ENCODE peak calls at places on chromosome 10, in ten cellular contexts. D is mesenchymal stem cell; P is upper lobe of right lung; U is fibroblast of lung; J is cardiac muscle cell; X is NT2/D1; I is CD4-positive, alpha-beta memory T cell; W is ovary; Z is breast epithelium; Y is BE2C. F is an unnamed sample. For H3K4me1, the result is how much of the 10 kb centered on the place peaks cover.

GRCh38 chr10:125689955-125690569 is 7.1 kb upstream of the TEX36 start:
- DNase-seq in D (no peak), P (no peak), U (no peak), J (no peak), X (no peak), I (no peak), W (no peak), Z (no peak), Y (no peak), F (no peak)

GRCh38 chr10:50314169-50315071 is 63.1 kb upstream of the ASAH2 start:
- DNase-seq in D (no peak), P (no peak), U (no peak), J (no peak), X (no peak), I (no peak), W (no peak), Z (no peak), Y (no peak), F (no peak)

GRCh38 chr10:126080879-126081331 is 184.5 kb downstream of the FANK1 start:
- DNase-seq in D (peak), P (no peak), U (peak), J (peak), X (no peak), I (no peak), W (peak), Z (no peak), Y (no peak), F (no peak)

GRCh38 chr10:84551437-84552120 is 223.2 kb downstream of the CCSER2 start:
- DNase-seq in D (no peak), P (no peak), U (no peak), J (no peak), X (no peak), I (no peak), W (no peak), Z (no peak), Y (no peak), F (no peak)

GRCh38 chr10:3418041-3418760 is 245.6 kb upstream of the PITRM1 start:
- DNase-seq in D (no peak), P (no peak), U (no peak), J (no peak), X (no peak), I (no peak), W (no peak), Z (no peak), Y (no peak), F (no peak)

GRCh38 chr10:127196955-127197432 is 603 bp upstream of the INSYN2A start:
- DNase-seq in D (no peak), P (no peak), U (peak), J (no peak), X (no peak), I (no peak), W (no peak), Z (no peak), Y (no peak), F (no peak)

GRCh38 chr10:110577056-110577455 is 9.6 kb downstream of the SMC3 start:
- DNase-seq in D (no peak), P (no peak), U (peak), J (peak), X (no peak), I (no peak), W (no peak), Z (no peak), Y (no peak), F (no peak)

GRCh38 chr10:111076191-111076681 is 593 bp upstream of the ADRA2A start:
- DNase-seq in D (peak), P (peak), U (peak), J (peak), X (peak), I (peak), W (peak), Z (no peak), Y (peak), F (peak)

GRCh38 chr10:15440204-15440711 is 69.2 kb upstream of the FAM171A1 start:
- DNase-seq in D (no peak), P (no peak), U (no peak), J (no peak), X (no peak), I (no peak), W (no peak), Z (no peak), Y (no peak), F (no peak)

GRCh38 chr10:15442056-15442455 is 71.0 kb upstream of the FAM171A1 start:
- DNase-seq in D (no peak), P (no peak), U (no peak), J (no peak), X (no peak), I (no peak), W (no peak), Z (no peak), Y (no peak), F (no peak)

GRCh38 chr10:15436696-15437095 is 65.6 kb upstream of the FAM171A1 start:
- DNase-seq in D (peak), P (no peak), U (peak), J (no peak), X (no peak), I (no peak), W (no peak), Z (no peak), Y (no peak), F (no peak)

GRCh38 chr10:15444105-15445021 is 73.3 kb upstream of the FAM171A1 start:
- DNase-seq in D (no peak), P (no peak), U (no peak), J (no peak), X (no peak), I (no peak), W (no peak), Z (no peak), Y (no peak), F (no peak)

GRCh38 chr10:15439381-15439837 is 68.3 kb upstream of the FAM171A1 start:
- DNase-seq in D (peak), P (no peak), U (peak), J (peak), X (peak), I (no peak), W (peak), Z (no peak), Y (no peak), F (peak)
- H3K4me3 ChIP-seq in D (no peak), P (peak), U (peak), J (peak), X (no peak), I (no peak), W (peak), Z (peak), Y (peak), F (no peak)

DNA sequence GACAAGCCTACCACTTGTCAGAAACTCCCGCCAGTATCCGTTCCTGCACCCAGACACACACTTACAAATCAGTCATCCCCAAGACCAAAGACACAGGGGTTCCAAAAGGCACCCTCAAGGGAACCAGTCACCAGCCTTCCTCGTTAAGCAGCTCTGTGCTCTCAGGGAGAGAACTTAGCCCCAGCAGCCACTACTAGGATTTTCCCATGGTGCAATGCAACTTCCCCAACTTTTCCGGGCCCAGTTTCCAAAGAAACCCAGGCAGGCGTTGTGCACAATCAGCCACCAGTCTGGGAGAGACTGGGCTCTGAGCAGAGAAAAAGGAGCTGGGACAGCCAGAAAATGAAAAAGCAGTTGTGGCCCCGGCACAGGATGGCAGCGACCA is 1.2 kb downstream of the DLG5 start:
- DNase-seq in D (peak), P (no peak), U (peak), J (peak), X (no peak), I (no peak), W (no peak), Z (peak), Y (no peak), F (no peak)
- H3K4me1 ChIP-seq in D (under half), P (under half), U (under half), J (under half), X (under half), I (under half), W (under half), Z (under half), Y (under half), F (under half)

GRCh38 chr10:100743626-100744135 is 1.7 kb upstream of the PAX2 start:
- DNase-seq in D (peak), P (no peak), U (peak), J (peak), X (no peak), I (peak), W (no peak), Z (no peak), Y (peak), F (peak)

GRCh38 chr10:100746413-100746931 is 1.1 kb downstream of the PAX2 start:
- DNase-seq in D (no peak), P (no peak), U (no peak), J (no peak), X (no peak), I (no peak), W (no peak), Z (no peak), Y (no peak), F (no peak)

GRCh38 chr10:100744136-100744979 is 1.0 kb upstream of the PAX2 start:
- DNase-seq in D (no peak), P (no peak), U (no peak), J (no peak), X (no peak), I (no peak), W (no peak), Z (no peak), Y (no peak), F (no peak)

GRCh38 chr10:100745882-100746412 is 565 bp downstream of the PAX2 start:
- DNase-seq in D (no peak), P (no peak), U (no peak), J (no peak), X (no peak), I (no peak), W (no peak), Z (no peak), Y (no peak), F (peak)

GRCh38 chr10:100744980-100745881 is at the start of gene PAX2:
- DNase-seq in D (no peak), P (no peak), U (no peak), J (no peak), X (no peak), I (no peak), W (no peak), Z (no peak), Y (no peak), F (peak)
- H3K4me3 ChIP-seq in D (peak), P (peak), U (no peak), J (peak), X (peak), I (no peak), W (no peak), Z (peak), Y (no peak), F (peak)

DNA sequence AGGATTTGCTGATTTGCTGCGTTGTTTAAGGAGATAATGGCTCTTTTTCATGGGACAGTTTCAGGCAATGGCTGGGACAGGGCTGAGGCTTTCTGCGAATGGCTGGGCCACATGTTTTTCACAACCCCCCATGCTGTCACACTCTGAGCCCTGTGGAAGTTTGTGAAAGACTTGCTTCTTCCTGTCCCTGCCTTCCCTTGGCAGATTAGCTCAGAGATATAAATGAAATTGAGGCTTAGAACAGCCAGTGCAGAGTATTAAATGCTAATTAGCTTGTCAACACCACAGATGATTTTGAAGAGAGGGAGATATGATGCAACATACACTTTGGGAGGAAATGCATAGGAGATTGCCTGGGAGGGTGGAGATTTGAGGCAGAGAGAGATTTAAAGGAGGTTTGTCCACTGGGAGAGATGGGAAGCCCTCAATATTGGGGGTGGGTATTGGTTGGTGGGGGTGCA is 232.0 kb downstream of the SH2D4B start:
- DNase-seq in D (no peak), P (no peak), U (no peak), J (no peak), X (no peak), I (no peak), W (no peak), Z (no peak), Y (no peak), F (no peak)
- H3K4me1 ChIP-seq in D (under half), P (under half), U (under half), J (under half), X (under half), I (under half), W (under half), Z (under half), Y (under half), F (under half)

GRCh38 chr10:12193193-12193592 is 2.5 kb downstream of the NUDT5 start:
- DNase-seq in D (peak), P (no peak), U (peak), J (peak), X (no peak), I (no peak), W (no peak), Z (no peak), Y (no peak), F (no peak)
- H3K4me3 ChIP-seq in D (no peak), P (no peak), U (no peak), J (no peak), X (no peak), I (no peak), W (no peak), Z (no peak), Y (no peak), F (no peak)

GRCh38 chr10:95262763-95263518 is 27.9 kb downstream of the PDLIM1 start:
- DNase-seq in D (peak), P (no peak), U (no peak), J (no peak), X (no peak), I (no peak), W (no peak), Z (no peak), Y (no peak), F (no peak)

GRCh38 chr10:95261926-95262325 is 28.9 kb downstream of the PDLIM1 start:
- DNase-seq in D (no peak), P (no peak), U (no peak), J (no peak), X (no peak), I (no peak), W (no peak), Z (no peak), Y (no peak), F (no peak)

GRCh38 chr10:95265572-95265971 is 25.2 kb downstream of the PDLIM1 start:
- DNase-seq in D (no peak), P (no peak), U (no peak), J (no peak), X (no peak), I (no peak), W (no peak), Z (no peak), Y (no peak), F (no peak)

GRCh38 chr10:95264227-95265051 is 26.4 kb downstream of the PDLIM1 start:
- DNase-seq in D (no peak), P (no peak), U (no peak), J (no peak), X (no peak), I (no peak), W (no peak), Z (no peak), Y (no peak), F (no peak)

GRCh38 chr10:95263864-95264226 is 27.0 kb downstream of the PDLIM1 start:
- DNase-seq in D (no peak), P (no peak), U (no peak), J (no peak), X (no peak), I (no peak), W (no peak), Z (no peak), Y (no peak), F (no peak)
- H3K4me1 ChIP-seq in D (under half), P (half or more), U (under half), J (under half), X (under half), I (under half), W (under half), Z (under half), Y (under half), F (under half)

GRCh38 chr10:10010397-10010796 is 1007.3 kb upstream of the CELF2 start:
- DNase-seq in D (no peak), P (no peak), U (no peak), J (no peak), X (peak), I (no peak), W (no peak), Z (no peak), Y (no peak), F (no peak)

DNA sequence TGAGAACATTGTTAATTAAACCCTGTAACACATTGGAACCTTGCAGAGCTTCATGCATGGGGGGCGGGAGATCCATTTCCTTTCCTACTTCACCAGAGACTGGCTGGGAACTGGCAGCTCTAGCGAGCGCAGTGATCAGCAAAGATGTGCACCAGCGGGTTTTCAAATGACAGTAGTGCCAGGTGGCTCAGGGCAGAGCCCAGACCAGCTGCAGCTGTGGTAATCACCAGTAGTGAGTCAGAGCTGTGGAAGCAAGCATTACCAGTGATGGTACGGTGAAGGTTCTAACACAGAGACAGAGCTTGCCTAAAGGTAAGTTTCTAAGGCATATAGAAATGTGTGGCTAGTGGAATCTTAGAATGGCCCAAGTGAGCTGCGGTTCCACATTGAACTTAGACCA is 1009.7 kb upstream of the CELF2 start:
- DNase-seq in D (no peak), P (no peak), U (peak), J (no peak), X (no peak), I (no peak), W (no peak), Z (no peak), Y (no peak), F (no peak)
- H3K4me3 ChIP-seq in D (no peak), P (no peak), U (no peak), J (no peak), X (no peak), I (no peak), W (no peak), Z (no peak), Y (no peak), F (no peak)

GRCh38 chr10:12353399-12354027 is 4.2 kb downstream of the CAMK1D start:
- DNase-seq in D (no peak), P (no peak), U (no peak), J (no peak), X (no peak), I (no peak), W (no peak), Z (no peak), Y (no peak), F (no peak)

GRCh38 chr10:12358863-12359647 is 9.7 kb downstream of the CAMK1D start:
- DNase-seq in D (no peak), P (no peak), U (no peak), J (no peak), X (no peak), I (no peak), W (no peak), Z (no peak), Y (no peak), F (no peak)

GRCh38 chr10:12355384-12355783 is 6.0 kb downstream of the CAMK1D start:
- DNase-seq in D (no peak), P (no peak), U (no peak), J (no peak), X (no peak), I (no peak), W (no peak), Z (no peak), Y (no peak), F (no peak)

GRCh38 chr10:12360461-12360860 is 11.1 kb downstream of the CAMK1D start:
- DNase-seq in D (no peak), P (no peak), U (no peak), J (no peak), X (no peak), I (no peak), W (no peak), Z (no peak), Y (no peak), F (peak)

GRCh38 chr10:12357525-12358151 is 8.3 kb downstream of the CAMK1D start:
- DNase-seq in D (no peak), P (no peak), U (no peak), J (no peak), X (no peak), I (no peak), W (no peak), Z (no peak), Y (no peak), F (no peak)
- H3K4me1 ChIP-seq in D (under half), P (under half), U (under half), J (under half), X (under half), I (under half), W (under half), Z (under half), Y (under half), F (under half)

F was measured in HAP-1.